ENCODE peak calls at places on chromosomes 6 and 20, in six cellular contexts. M is testis; I is PC-3; O is tibial nerve; W is lung; P is activated CD8-positive, alpha-beta T cell treated with anti-CD3 and anti-CD28 coated beads for 36 hours. L is an unnamed sample.

GRCh38 chr6:134170844-134171243 is 118.4 kb upstream of the SLC2A12 start:
- DNase-seq in M (no peak), I (no peak), O (no peak), W (no peak), P (no peak), L (no peak)

GRCh38 chr6:19849736-19850135 is 12.6 kb downstream of the ID4 start:
- DNase-seq in M (no peak), I (no peak), O (no peak), W (no peak), P (no peak), L (no peak)

GRCh38 chr20:6566821-6567220 is 200.7 kb upstream of the BMP2 start:
- DNase-seq in M (no peak), I (peak; percentile 81), O (no peak), W (no peak), P (no peak), L (no peak)

GRCh38 chr6:88263591-88263990 is 97.4 kb upstream of the CNR1 start:
- DNase-seq in M (no peak), I (no peak), O (no peak), W (no peak), P (no peak), L (no peak)

GRCh38 chr6:111478064-111478476 is 4.9 kb downstream of the REV3L start:
- DNase-seq in M (no peak), I (peak; percentile 59), O (no peak), W (no peak), P (no peak), L (no peak)

GRCh38 chr20:48332555-48332954 is 495.2 kb downstream of the PREX1 start:
- DNase-seq in M (no peak), I (peak; percentile 91), O (no peak), W (no peak), P (no peak), L (no peak)

GRCh38 chr6:137159912-137160311 is 13.5 kb downstream of the IL22RA2 start:
- DNase-seq in M (no peak), I (no peak), O (no peak), W (no peak), P (no peak), L (no peak)

GRCh38 chr6:30685157-30685976 is 1.1 kb downstream of the PPP1R18 start:
- DNase-seq in M (no peak), I (no peak), O (no peak), W (no peak), P (peak; percentile 50), L (no peak)

GRCh38 chr6:113067612-113068262 is 720.6 kb downstream of the RFPL4B start:
- DNase-seq in M (no peak), I (peak; percentile 44), O (no peak), W (no peak), P (no peak), L (no peak)

GRCh38 chr6:15921243-15921642 is 207.6 kb upstream of the MYLIP start:
- DNase-seq in M (no peak), I (no peak), O (no peak), W (no peak), P (no peak), L (no peak)

GRCh38 chr6:20631525-20631924 is 97.3 kb downstream of the CDKAL1 start:
- DNase-seq in M (no peak), I (no peak), O (no peak), W (no peak), P (no peak), L (no peak)

GRCh38 chr20:50230184-50230583 is 39.6 kb downstream of the CEBPB start:
- DNase-seq in M (no peak), I (no peak), O (no peak), W (no peak), P (no peak), L (no peak)

GRCh38 chr6:142015011-142015410 is 117.7 kb upstream of the GJE1 start:
- DNase-seq in M (no peak), I (peak; percentile 7), O (no peak), W (no peak), P (no peak), L (no peak)

GRCh38 chr6:90896165-90896549 is 309.3 kb upstream of the MAP3K7 start:
- DNase-seq in M (no peak), I (no peak), O (no peak), W (no peak), P (no peak), L (no peak)

GRCh38 chr20:50292324-50293243 is 102.0 kb downstream of the CEBPB start:
- DNase-seq in M (peak; percentile 91), I (peak; percentile 72), O (peak; percentile 96), W (peak; percentile 91), P (peak; percentile 63), L (no peak)

GRCh38 chr6:149503276-149503675 is 18.5 kb upstream of the ZC3H12D start:
- DNase-seq in M (no peak), I (no peak), O (no peak), W (no peak), P (no peak), L (no peak)

GRCh38 chr20:46974669-46975434 is 80.2 kb downstream of the EYA2 start:
- DNase-seq in M (no peak), I (no peak), O (no peak), W (no peak), P (no peak), L (no peak)

GRCh38 chr6:82872092-82872635 is 193.5 kb downstream of the UBE3D start:
- DNase-seq in M (no peak), I (peak; percentile 51), O (no peak), W (no peak), P (no peak), L (no peak)

GRCh38 chr6:148342146-148343027 is at the start of gene SASH1:
- DNase-seq in M (peak; percentile 76), I (peak; percentile 75), O (peak; percentile 65), W (peak; percentile 58), P (peak; percentile 19), L (peak; percentile 38)

GRCh38 chr6:157227202-157228166 is 95.8 kb downstream of the TMEM242 start:
- DNase-seq in M (no peak), I (peak; percentile 44), O (no peak), W (no peak), P (peak; percentile 27), L (no peak)

GRCh38 chr6:165630544-165630953 is 32.5 kb downstream of the PDE10A start:
- DNase-seq in M (no peak), I (peak; percentile 46), O (no peak), W (no peak), P (no peak), L (no peak)

GRCh38 chr6:45044510-45045252 is 283.4 kb upstream of the RUNX2 start:
- DNase-seq in M (no peak), I (peak; percentile 63), O (no peak), W (no peak), P (no peak), L (no peak)

GRCh38 chr20:22630698-22631097 is 46.3 kb upstream of the FOXA2 start:
- DNase-seq in M (no peak), I (no peak), O (no peak), W (no peak), P (no peak), L (no peak)

GRCh38 chr6:135673671-135674309 is 176.2 kb upstream of the AHI1 start:
- DNase-seq in M (no peak), I (no peak), O (no peak), W (no peak), P (peak; percentile 61), L (no peak)

GRCh38 chr20:62259294-62259565 is 20.9 kb downstream of the OSBPL2 start:
- DNase-seq in M (no peak), I (no peak), O (no peak), W (no peak), P (no peak), L (no peak)

GRCh38 chr6:111565316-111566221 is 40.1 kb downstream of the TRAF3IP2 start:
- DNase-seq in M (no peak), I (peak; percentile 15), O (no peak), W (no peak), P (peak; percentile 56), L (peak; percentile 58)

GRCh38 chr20:11891081-11891826 is 26.4 kb upstream of the BTBD3 start:
- DNase-seq in M (peak; percentile 69), I (peak; percentile 59), O (peak; percentile 9), W (peak; percentile 41), P (peak; percentile 49), L (no peak)

GRCh38 chr6:167565884-167566491 is 241.1 kb downstream of the TTLL2 start:
- DNase-seq in M (peak; percentile 93), I (no peak), O (peak; percentile 62), W (peak; percentile 35), P (no peak), L (no peak)

GRCh38 chr20:15699431-15700146 is 873.7 kb downstream of the KIF16B start:
- DNase-seq in M (peak; percentile 96), I (peak; percentile 12), O (no peak), W (no peak), P (no peak), L (no peak)
- TF ChIP-seq CTCF in M (peak; percentile 47), I (peak; percentile 36), O (no peak), W (no peak), P (no peak), L (no peak)

GRCh38 chr6:97702226-97702625 is 419.2 kb upstream of the MMS22L start:
- DNase-seq in M (no peak), I (no peak), O (no peak), W (no peak), P (no peak), L (no peak)

GRCh38 chr6:97703661-97704060 is 420.6 kb upstream of the MMS22L start:
- DNase-seq in M (no peak), I (no peak), O (no peak), W (no peak), P (no peak), L (no peak)

DNA sequence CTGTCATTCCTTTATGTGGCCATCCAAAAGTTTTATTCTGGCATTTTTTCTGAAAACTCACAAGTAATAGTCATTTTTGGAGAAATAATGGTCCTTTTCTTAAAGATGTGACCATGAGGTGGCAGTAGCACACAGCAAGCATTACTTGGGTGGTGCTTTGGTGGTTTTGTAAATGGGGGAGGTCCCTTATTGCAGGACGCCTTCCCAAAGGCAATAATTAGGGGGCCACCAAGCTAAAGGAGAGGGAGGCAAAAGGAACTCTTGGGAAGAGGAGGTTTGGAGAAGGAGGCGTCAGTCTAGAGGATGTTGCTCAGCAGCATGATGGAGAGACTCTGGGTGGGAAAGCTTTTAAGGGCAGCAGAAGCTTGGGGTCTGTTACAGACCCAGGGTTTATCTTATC is 422.6 kb upstream of the MMS22L start:
- DNase-seq in M (no peak), I (peak; percentile 9), O (no peak), W (no peak), P (no peak), L (no peak)
- TF ChIP-seq CTCF in M (no peak), I (peak; percentile 64), O (no peak), W (no peak), P (no peak), L (no peak)

GRCh38 chr6:114131943-114132342 is 161.0 kb upstream of the HDAC2 start:
- DNase-seq in M (no peak), I (no peak), O (no peak), W (no peak), P (no peak), L (no peak)
- TF ChIP-seq CTCF in M (no peak), I (no peak), O (no peak), W (no peak), P (no peak), L (no peak)

DNA sequence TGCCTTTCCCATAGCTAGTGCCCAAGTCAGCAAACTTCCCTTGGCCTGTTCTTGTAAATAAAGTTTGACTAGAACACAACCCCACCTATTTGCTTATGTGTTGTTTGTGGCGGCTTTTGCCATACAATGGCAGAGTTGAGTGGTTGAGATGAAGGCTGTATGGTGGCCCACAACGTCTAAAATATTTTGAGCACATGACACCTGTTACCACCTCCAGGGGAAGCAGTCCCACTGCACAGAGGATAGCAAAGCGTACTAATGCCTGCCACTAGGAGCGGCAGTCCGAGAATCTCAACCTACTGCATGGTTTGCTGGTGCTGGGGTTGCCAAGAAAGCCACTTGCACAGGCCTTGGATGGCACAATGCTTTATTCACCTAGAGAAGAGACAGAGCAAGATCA is 58.6 kb downstream of the TGM2 start:
- DNase-seq in M (no peak), I (no peak), O (no peak), W (no peak), P (no peak), L (no peak)
- TF ChIP-seq CTCF in M (no peak), I (no peak), O (no peak), W (no peak), P (no peak), L (no peak)

L was measured in GM20000.